ENCODE peak calls at places on chromosomes 4 and X, in seven cellular contexts. O is right atrium auricular region; Q is Caco-2; X is cardiac muscle cell; S is astrocyte of the spinal cord; B is GM20000; C is activated CD8-positive, alpha-beta T cell treated with anti-CD3 and anti-CD28 coated beads for 36 hours. A is an unnamed sample.

GRCh38 chr4:19030048-19030447 is 1008.5 kb upstream of the LCORL start:
- DNase-seq in O (no peak), Q (peak), X (peak), S (no peak), B (no peak), C (no peak), A (no peak)

GRCh38 chr4:159937595-159937994 is 834.7 kb downstream of the RAPGEF2 start:
- DNase-seq in O (no peak), Q (no peak), X (no peak), S (no peak), B (no peak), C (no peak), A (no peak)

GRCh38 chrX:3815896-3816664 is 102.6 kb upstream of the PRKX start:
- DNase-seq in O (peak), Q (peak), X (peak), S (peak), B (peak), C (peak), A (peak)

GRCh38 chrX:108036298-108036973 is 8.4 kb upstream of the VSIG1 start:
- DNase-seq in O (no peak), Q (peak), X (no peak), S (peak), B (no peak), C (no peak), A (no peak)

GRCh38 chr4:180589575-180589974 is 1653.6 kb upstream of the TENM3 start:
- DNase-seq in O (no peak), Q (no peak), X (no peak), S (no peak), B (no peak), C (no peak), A (no peak)

GRCh38 chr4:159162576-159162975 is 59.7 kb downstream of the RAPGEF2 start:
- DNase-seq in O (no peak), Q (no peak), X (no peak), S (no peak), B (no peak), C (no peak), A (no peak)

GRCh38 chr4:133618963-133619362 is 469.9 kb downstream of the PCDH10 start:
- DNase-seq in O (no peak), Q (no peak), X (no peak), S (no peak), B (no peak), C (no peak), A (no peak)

GRCh38 chr4:31084806-31085416 is 364.7 kb downstream of the PCDH7 start:
- DNase-seq in O (no peak), Q (no peak), X (no peak), S (no peak), B (no peak), C (no peak), A (no peak)

GRCh38 chr4:40956726-40957255 is 207.0 kb downstream of the NSUN7 start:
- DNase-seq in O (peak), Q (no peak), X (no peak), S (no peak), B (no peak), C (no peak), A (no peak)

GRCh38 chr4:17561195-17561909 is 15.6 kb upstream of the LAP3 start:
- DNase-seq in O (no peak), Q (no peak), X (no peak), S (peak), B (no peak), C (no peak), A (no peak)

GRCh38 chr4:186699881-186700397 is 23.7 kb downstream of the FAT1 start:
- DNase-seq in O (no peak), Q (no peak), X (no peak), S (no peak), B (no peak), C (no peak), A (no peak)

GRCh38 chrX:39907964-39908616 is 189.7 kb downstream of the BCOR start:
- DNase-seq in O (peak), Q (peak), X (peak), S (peak), B (no peak), C (peak), A (peak)

GRCh38 chr4:10175626-10176025 is 59.0 kb upstream of the WDR1 start:
- DNase-seq in O (no peak), Q (no peak), X (no peak), S (no peak), B (no peak), C (no peak), A (no peak)

GRCh38 chr4:135839712-135840111 is 1638.1 kb upstream of the PABPC4L start:
- DNase-seq in O (no peak), Q (no peak), X (no peak), S (no peak), B (no peak), C (no peak), A (no peak)

GRCh38 chr4:154049457-154050181 is 260.7 kb upstream of the SFRP2 start:
- DNase-seq in O (no peak), Q (peak), X (peak), S (no peak), B (no peak), C (peak), A (no peak)

GRCh38 chr4:107951551-107951950 is 20.2 kb downstream of the CYP2U1 start:
- DNase-seq in O (no peak), Q (no peak), X (no peak), S (peak), B (no peak), C (no peak), A (no peak)

GRCh38 chrX:20521245-20521644 is 254.5 kb upstream of the RPS6KA3 start:
- DNase-seq in O (no peak), Q (no peak), X (no peak), S (peak), B (no peak), C (no peak), A (no peak)

GRCh38 chrX:148541461-148541983 is 41.1 kb downstream of the AFF2 start:
- DNase-seq in O (no peak), Q (no peak), X (no peak), S (no peak), B (no peak), C (no peak), A (no peak)

GRCh38 chrX:3262906-3263305 is 83.5 kb downstream of the MXRA5 start:
- DNase-seq in O (no peak), Q (peak), X (no peak), S (peak), B (no peak), C (no peak), A (no peak)

GRCh38 chr4:111628437-111628836 is 516.8 kb upstream of the FAM241A start:
- DNase-seq in O (no peak), Q (no peak), X (no peak), S (peak), B (no peak), C (no peak), A (no peak)

GRCh38 chrX:150303386-150304097 is 59.6 kb upstream of the MAMLD1 start:
- DNase-seq in O (peak), Q (no peak), X (no peak), S (no peak), B (no peak), C (no peak), A (no peak)

GRCh38 chrX:84188320-84188834 is 378 bp upstream of the RPS6KA6 start:
- DNase-seq in O (no peak), Q (peak), X (peak), S (peak), B (no peak), C (peak), A (no peak)

GRCh38 chr4:74932832-74933561 is at the start of gene PARM1:
- DNase-seq in O (peak), Q (peak), X (peak), S (peak), B (peak), C (peak), A (peak)

GRCh38 chr4:73139991-73140390 is 70.5 kb upstream of the COX18 start:
- DNase-seq in O (no peak), Q (no peak), X (no peak), S (peak), B (no peak), C (no peak), A (no peak)

GRCh38 chrX:131828482-131828881 is 194.6 kb upstream of the STK26 start:
- DNase-seq in O (no peak), Q (no peak), X (peak), S (no peak), B (no peak), C (no peak), A (no peak)

GRCh38 chrX:77597090-77597489 is 149.9 kb downstream of the FGF16 start:
- DNase-seq in O (no peak), Q (no peak), X (peak), S (peak), B (no peak), C (no peak), A (no peak)
- TF ChIP-seq CTCF in O (peak), Q (no peak), X (peak), S (peak), B (no peak), C (no peak), A (peak)

GRCh38 chr4:119297795-119298194 is 24.1 kb downstream of the FABP2 start:
- DNase-seq in O (no peak), Q (no peak), X (no peak), S (no peak), B (no peak), C (no peak), A (no peak)

GRCh38 chr4:119302073-119302832 is 19.7 kb downstream of the FABP2 start:
- DNase-seq in O (no peak), Q (no peak), X (no peak), S (no peak), B (no peak), C (no peak), A (no peak)

GRCh38 chr4:119299221-119300071 is 22.5 kb downstream of the FABP2 start:
- DNase-seq in O (no peak), Q (peak), X (no peak), S (peak), B (peak), C (no peak), A (no peak)

GRCh38 chr4:119300072-119300387 is 21.9 kb downstream of the FABP2 start:
- DNase-seq in O (peak), Q (peak), X (peak), S (no peak), B (no peak), C (peak), A (no peak)

GRCh38 chr4:119300388-119301131 is 21.4 kb downstream of the FABP2 start:
- DNase-seq in O (peak), Q (peak), X (peak), S (peak), B (peak), C (peak), A (peak)
- TF ChIP-seq CTCF in O (no peak), Q (peak), X (peak), S (no peak), B (no peak), C (no peak), A (peak)

GRCh38 chr4:184805462-184806245 is 20.1 kb downstream of the ACSL1 start:
- DNase-seq in O (peak), Q (no peak), X (no peak), S (no peak), B (no peak), C (no peak), A (no peak)
- TF ChIP-seq CTCF in O (no peak), Q (no peak), X (no peak), S (no peak), B (no peak), C (no peak), A (no peak)

GRCh38 chr4:127425911-127426310 is 206.8 kb upstream of the INTU start:
- DNase-seq in O (no peak), Q (no peak), X (no peak), S (no peak), B (no peak), C (no peak), A (no peak)

GRCh38 chr4:127421418-127421817 is 211.3 kb upstream of the INTU start:
- DNase-seq in O (no peak), Q (no peak), X (no peak), S (no peak), B (no peak), C (no peak), A (no peak)

DNA sequence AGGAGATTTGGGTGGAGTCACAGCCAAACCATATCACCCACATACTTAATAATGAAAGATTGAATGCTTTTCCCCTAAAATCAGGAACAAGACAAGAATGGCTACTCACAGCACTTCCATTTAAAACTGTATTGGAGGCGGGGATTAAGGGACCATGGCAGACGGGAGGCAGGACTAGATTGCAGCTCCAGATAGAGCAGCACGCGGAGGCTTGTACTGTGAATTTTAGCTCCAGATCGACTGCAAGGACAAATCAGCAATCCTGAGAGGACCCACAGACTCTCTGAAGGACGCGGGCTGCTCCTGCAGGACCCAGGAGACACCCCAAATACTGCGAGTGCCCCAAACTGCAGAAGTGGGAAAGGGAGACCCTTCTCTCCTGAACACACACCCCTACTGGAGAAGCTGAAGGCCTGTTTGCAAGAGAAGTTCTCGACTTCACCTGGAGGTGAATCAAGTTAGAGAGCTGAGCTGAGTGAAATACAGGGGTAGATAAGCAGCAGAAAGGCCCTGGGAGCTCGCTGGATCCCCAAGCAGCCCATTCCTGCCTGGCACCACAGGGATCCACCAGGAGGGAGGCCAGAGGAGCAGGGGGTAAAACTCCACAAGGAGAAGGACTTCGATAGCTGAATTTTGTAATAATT is 207.4 kb upstream of the INTU start:
- DNase-seq in O (no peak), Q (no peak), X (no peak), S (no peak), B (no peak), C (no peak), A (no peak)
- TF ChIP-seq CTCF in O (no peak), Q (no peak), X (no peak), S (no peak), B (no peak), C (no peak), A (no peak)

A was measured in osteocyte.